ENCODE peak calls at places on chromosomes 16 and 17, in four cellular contexts. Z is HepG2, J is H1, D is GM12878. S is an unnamed sample.

GRCh38 chr17:42754782-42755181 is 6.2 kb upstream of the RAMP2 start:
- DNase-seq in D (no peak), J (no peak), Z (no peak), S (no peak)

GRCh38 chr16:721765-722481 is 977 bp downstream of the ANTKMT start:
- DNase-seq in Z (no peak), J (no peak), D (no peak), S (no peak)

GRCh38 chr16:52649870-52650269 is 102.9 kb upstream of the TOX3 start:
- DNase-seq in D (no peak), Z (peak; percentile 15), J (no peak), S (no peak)

GRCh38 chr17:8991514-8992285 is 26.2 kb upstream of the PIK3R5 start:
- DNase-seq in Z (peak; percentile 24), D (no peak), J (no peak), S (peak; percentile 52)

GRCh38 chr17:40479754-40480480 is 21.5 kb downstream of the TNS4 start:
- DNase-seq in D (no peak), J (no peak), Z (no peak), S (no peak)

GRCh38 chr16:14399397-14400284 is 230.4 kb downstream of the PARN start:
- DNase-seq in J (no peak), D (peak; percentile 60), Z (peak; percentile 99), S (no peak)

GRCh38 chr16:5850632-5851175 is 753.1 kb upstream of the EEF2KMT start:
- DNase-seq in D (no peak), Z (no peak), J (no peak), S (no peak)

GRCh38 chr17:41588126-41588810 is 1.6 kb upstream of the KRT14 start:
- DNase-seq in D (no peak), Z (no peak), J (no peak), S (no peak)

GRCh38 chr17:21573961-21574610 is 118.2 kb upstream of the KCNJ18 start:
- DNase-seq in Z (no peak), J (no peak), D (no peak), S (no peak)

GRCh38 chr16:9091867-9092281 is 430 bp downstream of the HAPSTR1 start:
- DNase-seq in Z (no peak), D (no peak), J (no peak), S (no peak)

GRCh38 chr16:9094008-9094846 is 2.8 kb downstream of the HAPSTR1 start:
- DNase-seq in D (no peak), J (no peak), Z (no peak), S (no peak)

GRCh38 chr16:9090960-9091866 is at the start of gene HAPSTR1:
- DNase-seq in Z (peak; percentile 100), J (peak; percentile 100), D (peak; percentile 99), S (peak; percentile 100)

GRCh38 chr16:9092963-9093477 is 1.6 kb downstream of the HAPSTR1 start:
- DNase-seq in D (no peak), J (no peak), Z (no peak), S (no peak)

GRCh38 chr16:9092282-9092962 is 978 bp downstream of the HAPSTR1 start:
- DNase-seq in Z (peak; percentile 41), D (no peak), J (no peak), S (no peak)
- TF ChIP-seq YY1 in Z (peak; percentile 86), D (peak; percentile 91), J (peak; percentile 91), S (peak; percentile 26)

GRCh38 chr17:76445697-76446448 is 7.1 kb downstream of the UBE2O start:
- DNase-seq in Z (no peak), J (no peak), D (no peak), S (no peak)
- TF ChIP-seq ZNF274 in Z (no peak), J (no peak), D (no peak), S (no peak)

GRCh38 chr16:12798171-12798570 is 5.5 kb downstream of the CPPED1 start:
- DNase-seq in J (no peak), Z (no peak), D (no peak), S (no peak)

GRCh38 chr16:12793120-12793889 is 10.4 kb downstream of the CPPED1 start:
- DNase-seq in Z (no peak), D (no peak), J (peak; percentile 17), S (no peak)

GRCh38 chr16:12791340-12791739 is 12.3 kb downstream of the CPPED1 start:
- DNase-seq in J (no peak), D (no peak), Z (no peak), S (no peak)

GRCh38 chr16:12796498-12796897 is 7.2 kb downstream of the CPPED1 start:
- DNase-seq in Z (no peak), D (no peak), J (no peak), S (no peak)

GRCh38 chr16:12794486-12795399 is 8.9 kb downstream of the CPPED1 start:
- DNase-seq in Z (no peak), D (no peak), J (no peak), S (no peak)
- TF ChIP-seq SUZ12 in Z (no peak), D (no peak), J (no peak), S (no peak)

DNA sequence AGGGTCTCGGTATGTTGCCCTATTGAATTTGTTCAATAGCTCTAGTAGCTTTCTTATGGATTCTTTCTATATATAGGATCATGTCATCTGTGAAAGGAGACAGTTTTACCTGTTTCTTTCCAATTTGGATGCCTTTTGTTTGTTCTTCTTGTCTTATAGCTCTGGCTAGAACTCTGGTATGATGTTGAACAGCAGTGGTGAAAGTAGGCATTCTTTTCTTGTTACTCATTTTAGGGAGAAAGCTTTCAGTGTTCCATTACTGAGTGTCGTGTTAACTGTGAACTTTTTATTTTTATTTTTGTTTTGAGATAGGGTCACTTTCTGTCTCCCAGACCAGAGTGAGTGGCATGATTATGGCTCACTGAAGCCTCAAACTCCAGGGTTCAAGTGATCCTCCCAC is 21.2 kb downstream of the EFCAB5 start:
- DNase-seq in J (no peak), D (no peak), Z (no peak), S (no peak)
- TF ChIP-seq YY1 in J (no peak), D (no peak), Z (no peak), S (no peak)